ENCODE peak calls at places on chromosome 19, in five cellular contexts. C is breast epithelium, N is endothelial cell of umbilical vein, X is IMR-90, H is spleen. S is an unnamed sample. For H3K4me1, the result is how much of the 10 kb centered on the place peaks cover.

GRCh38 chr19:10419646-10420443 is 493 bp upstream of the PDE4A start:
- DNase-seq in C (no peak), N (no peak), X (peak), H (no peak), S (no peak)

GRCh38 chr19:44401108-44401786 is at the start of gene ZNF285:
- DNase-seq in C (peak), N (peak), X (peak), H (peak), S (peak)

GRCh38 chr19:47609885-47610545 is 1.1 kb downstream of the BICRA start:
- DNase-seq in C (no peak), N (peak), X (peak), H (peak), S (peak)

GRCh38 chr19:54470991-54471782 is 1.9 kb downstream of the CDC42EP5 start:
- DNase-seq in C (no peak), N (peak), X (no peak), H (peak), S (no peak)

GRCh38 chr19:1189419-1189818 is 15.4 kb upstream of the SBNO2 start:
- DNase-seq in C (no peak), N (no peak), X (peak), H (no peak), S (no peak)

GRCh38 chr19:39497850-39498261 is 891 bp upstream of the DLL3 start:
- DNase-seq in C (no peak), N (peak), X (peak), H (no peak), S (no peak)

GRCh38 chr19:44777715-44778347 is at the start of gene CBLC:
- DNase-seq in C (peak), N (no peak), X (no peak), H (no peak), S (no peak)

GRCh38 chr19:36196249-36196648 is 18.2 kb downstream of the ZNF565 start:
- DNase-seq in C (no peak), N (no peak), X (no peak), H (no peak), S (no peak)

GRCh38 chr19:46716672-46717033 is 261 bp downstream of the PRKD2 start:
- DNase-seq in C (no peak), N (no peak), X (no peak), H (no peak), S (no peak)

GRCh38 chr19:42542791-42543190 is 14.5 kb upstream of the CEACAM1 start:
- DNase-seq in C (peak), N (no peak), X (no peak), H (no peak), S (no peak)

GRCh38 chr19:5951338-5951861 is 26.5 kb downstream of the RANBP3 start:
- DNase-seq in C (no peak), N (peak), X (no peak), H (peak), S (no peak)

GRCh38 chr19:10184636-10185035 is 10.1 kb downstream of the DNMT1 start:
- DNase-seq in C (peak), N (no peak), X (no peak), H (no peak), S (no peak)

GRCh38 chr19:10763828-10764339 is 46.0 kb downstream of the DNM2 start:
- DNase-seq in C (no peak), N (no peak), X (no peak), H (no peak), S (no peak)

GRCh38 chr19:49340069-49340864 is 5.1 kb downstream of the CD37 start:
- DNase-seq in C (peak), N (peak), X (no peak), H (peak), S (no peak)

GRCh38 chr19:29576043-29576442 is 30.0 kb upstream of the POP4 start:
- DNase-seq in C (peak), N (no peak), X (peak), H (no peak), S (no peak)

GRCh38 chr19:44557933-44558332 is 28.5 kb upstream of the CEACAM20 start:
- DNase-seq in C (no peak), N (no peak), X (no peak), H (no peak), S (no peak)

GRCh38 chr19:56964526-56964925 is 124.0 kb upstream of the PEG3 start:
- DNase-seq in C (no peak), N (no peak), X (no peak), H (no peak), S (no peak)

GRCh38 chr19:39846678-39847486 is 703 bp upstream of the FBL start:
- DNase-seq in C (no peak), N (no peak), X (no peak), H (no peak), S (no peak)

GRCh38 chr19:14540741-14541525 is 11.5 kb downstream of the TECR start:
- DNase-seq in C (no peak), N (no peak), X (no peak), H (no peak), S (no peak)

GRCh38 chr19:17868669-17869068 is 3.1 kb upstream of the SLC5A5 start:
- DNase-seq in C (no peak), N (no peak), X (no peak), H (no peak), S (no peak)

GRCh38 chr19:17872251-17873001 is 681 bp downstream of the SLC5A5 start:
- DNase-seq in C (no peak), N (no peak), X (no peak), H (peak), S (no peak)

GRCh38 chr19:17871878-17872250 is at the start of gene SLC5A5:
- DNase-seq in C (no peak), N (no peak), X (no peak), H (peak), S (no peak)

GRCh38 chr19:17869114-17869608 is 2.6 kb upstream of the SLC5A5 start:
- DNase-seq in C (no peak), N (no peak), X (no peak), H (no peak), S (no peak)

GRCh38 chr19:17871032-17871877 is 490 bp upstream of the SLC5A5 start:
- DNase-seq in C (no peak), N (no peak), X (no peak), H (no peak), S (no peak)
- TF ChIP-seq POLR2A in C (no peak), N (no peak), X (no peak), H (no peak), S (no peak)

GRCh38 chr19:8389891-8390616 is at the start of gene RAB11B:
- DNase-seq in C (peak), N (peak), X (peak), H (peak), S (peak)
- H3K4me1 ChIP-seq in C (under half), N (under half), X (under half), H (half or more), S (under half)

GRCh38 chr19:7211191-7211988 is 82.8 kb downstream of the INSR start:
- DNase-seq in C (no peak), N (peak), X (peak), H (peak), S (no peak)
- H3K27ac ChIP-seq in C (peak), N (no peak), X (no peak), H (no peak), S (peak)

GRCh38 chr19:4007021-4007835 is at the start of gene PIAS4:
- DNase-seq in C (peak), N (peak), X (peak), H (peak), S (peak)
- TF ChIP-seq POLR2A in C (no peak), N (peak), X (peak), H (peak), S (no peak)

S was measured in gastrocnemius medialis.